ENCODE peak calls at places on chromosomes 13 and 19, in six cellular contexts. I is H1, J is progenitor cell of endocrine pancreas, P is lower lobe of right lung, Q is ascending aorta, K is gastrocnemius medialis. G is an unnamed sample.

GRCh38 chr13:113860051-113860471 is 3.8 kb downstream of the GAS6 start:
- DNase-seq in I (no peak), J (no peak), P (no peak), Q (no peak), K (no peak), G (no peak)

GRCh38 chr13:96539791-96540190 is 449.9 kb downstream of the HS6ST3 start:
- DNase-seq in I (no peak), J (no peak), P (no peak), Q (no peak), K (no peak), G (no peak)

GRCh38 chr19:639251-640155 is at the start of gene FGF22:
- DNase-seq in I (no peak), J (peak; percentile 89), P (peak; percentile 93), Q (peak; percentile 72), K (peak; percentile 89), G (peak; percentile 96)

GRCh38 chr19:17557461-17557860 is 2.0 kb downstream of the COLGALT1 start:
- DNase-seq in I (no peak), J (no peak), P (peak; percentile 74), Q (no peak), K (no peak), G (no peak)

GRCh38 chr13:50366488-50367174 is 351.4 kb downstream of the KCNRG start:
- DNase-seq in I (no peak), J (no peak), P (no peak), Q (no peak), K (no peak), G (no peak)

GRCh38 chr13:30928971-30929370 is 3.5 kb upstream of the TEX26 start:
- DNase-seq in I (no peak), J (no peak), P (no peak), Q (no peak), K (no peak), G (no peak)

GRCh38 chr13:23945612-23946011 is 48.3 kb upstream of the C1QTNF9B start:
- DNase-seq in I (no peak), J (no peak), P (no peak), Q (no peak), K (no peak), G (no peak)

GRCh38 chr19:45153339-45154063 is 7.3 kb downstream of the NKPD1 start:
- DNase-seq in I (no peak), J (peak; percentile 48), P (no peak), Q (no peak), K (no peak), G (no peak)

GRCh38 chr19:56595548-56595899 is 422 bp downstream of the ZNF71 start:
- DNase-seq in I (no peak), J (no peak), P (no peak), Q (no peak), K (no peak), G (no peak)

GRCh38 chr19:36266375-36266961 is 51.6 kb downstream of the ZNF146 start:
- DNase-seq in I (no peak), J (no peak), P (peak; percentile 41), Q (no peak), K (no peak), G (no peak)

GRCh38 chr19:31330761-31331160 is 18.5 kb downstream of the TSHZ3 start:
- DNase-seq in I (no peak), J (no peak), P (no peak), Q (no peak), K (no peak), G (no peak)

GRCh38 chr13:84607614-84608013 is 725.3 kb upstream of the SLITRK1 start:
- DNase-seq in I (no peak), J (no peak), P (no peak), Q (no peak), K (no peak), G (no peak)

GRCh38 chr13:83881917-83882625 is at the start of gene SLITRK1:
- DNase-seq in I (peak; percentile 53), J (peak; percentile 91), P (peak; percentile 47), Q (no peak), K (no peak), G (peak; percentile 92)

GRCh38 chr13:50188696-50189095 is 173.5 kb downstream of the KCNRG start:
- DNase-seq in I (no peak), J (no peak), P (no peak), Q (no peak), K (no peak), G (no peak)

GRCh38 chr19:33493401-33494275 is 28.0 kb downstream of the PEPD start:
- DNase-seq in I (no peak), J (no peak), P (peak; percentile 26), Q (no peak), K (no peak), G (no peak)

GRCh38 chr13:25468330-25469178 is 96.8 kb downstream of the ATP8A2 start:
- DNase-seq in I (no peak), J (peak; percentile 49), P (no peak), Q (no peak), K (no peak), G (no peak)

GRCh38 chr13:43669101-43669500 is 117.7 kb downstream of the ENOX1 start:
- DNase-seq in I (no peak), J (no peak), P (no peak), Q (no peak), K (no peak), G (no peak)

GRCh38 chr13:50744261-50744660 is 99.2 kb downstream of the DLEU7 start:
- DNase-seq in I (no peak), J (no peak), P (no peak), Q (no peak), K (no peak), G (no peak)

GRCh38 chr13:104641309-104641708 is 1575.1 kb upstream of the SLC10A2 start:
- DNase-seq in I (no peak), J (no peak), P (no peak), Q (no peak), K (no peak), G (no peak)

GRCh38 chr13:77136902-77137420 is 110.0 kb upstream of the FBXL3 start:
- DNase-seq in I (no peak), J (no peak), P (no peak), Q (no peak), K (no peak), G (no peak)

DNA sequence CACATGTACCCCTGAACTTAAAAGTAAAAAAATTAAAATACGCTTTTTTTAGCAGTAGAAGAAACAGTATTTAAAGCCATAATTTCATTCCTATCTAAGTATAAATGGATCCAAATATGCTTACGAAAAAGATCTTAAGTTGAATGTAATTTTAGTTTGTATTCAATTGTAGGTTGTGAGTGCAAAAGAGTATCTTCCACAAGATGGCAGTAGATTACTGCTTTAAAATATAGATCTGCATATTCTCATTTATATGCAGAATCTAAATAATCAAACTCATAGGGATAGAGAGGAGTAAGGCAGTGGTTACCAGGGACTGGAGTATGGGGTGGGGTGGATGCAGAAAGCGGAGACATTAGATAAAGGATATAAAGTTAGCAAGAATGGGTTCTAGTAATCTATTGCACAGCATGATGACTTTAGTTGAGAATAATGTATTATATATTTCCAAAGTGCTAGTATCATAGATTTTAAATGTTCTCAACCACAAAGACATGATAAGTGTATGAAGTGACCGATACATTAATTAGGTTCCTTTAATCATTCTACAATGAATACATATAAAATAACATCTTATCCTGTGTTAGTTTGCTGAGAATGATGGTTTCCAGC is 14.2 kb downstream of the OR7A17 start:
- DNase-seq in I (no peak), J (no peak), P (no peak), Q (no peak), K (no peak), G (no peak)
- TF ChIP-seq CTCF in I (peak; percentile 19), J (no peak), P (peak; percentile 39), Q (no peak), K (no peak), G (peak; percentile 44)

GRCh38 chr19:40552848-40553247 is 23.8 kb upstream of the SHKBP1 start:
- DNase-seq in I (no peak), J (no peak), P (no peak), Q (no peak), K (no peak), G (no peak)

GRCh38 chr19:40553885-40554857 is 22.5 kb upstream of the SHKBP1 start:
- DNase-seq in I (no peak), J (no peak), P (no peak), Q (no peak), K (no peak), G (no peak)

GRCh38 chr19:40550951-40551350 is 25.7 kb upstream of the SHKBP1 start:
- DNase-seq in I (no peak), J (no peak), P (no peak), Q (no peak), K (no peak), G (no peak)

DNA sequence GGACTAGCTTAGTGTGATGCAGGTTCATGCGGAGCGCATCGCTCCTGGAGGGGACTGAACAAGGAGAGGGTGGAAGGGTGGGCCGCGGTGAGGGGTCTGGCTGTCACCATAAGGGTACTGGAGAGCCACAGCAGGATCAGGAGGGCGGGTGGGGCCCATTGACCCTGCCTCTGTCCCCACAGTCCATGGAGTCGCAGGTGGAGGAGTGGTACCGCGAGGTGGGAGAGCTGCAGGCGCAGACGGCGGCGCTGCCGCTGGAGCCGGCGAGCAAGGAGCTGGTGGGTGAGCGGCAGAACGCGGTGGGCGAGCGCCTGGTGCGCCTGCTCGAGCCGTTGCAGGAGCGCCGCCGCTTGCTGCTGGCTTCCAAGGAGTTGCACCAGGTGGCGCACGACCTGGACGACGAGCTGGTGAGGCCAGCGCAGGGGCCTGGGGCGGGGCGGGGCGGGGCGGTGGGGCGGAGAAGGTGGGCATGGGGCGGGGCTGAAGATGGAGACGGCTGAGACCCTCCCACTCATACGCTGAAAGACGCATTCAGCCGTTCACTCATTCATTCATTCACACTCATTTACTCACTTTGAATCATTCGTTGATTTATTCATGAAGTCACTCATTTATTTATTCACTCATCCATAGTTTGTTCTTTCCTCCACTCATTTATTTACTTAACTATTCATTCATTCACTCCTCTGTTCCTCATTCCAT is 27.5 kb upstream of the SHKBP1 start:
- DNase-seq in I (peak; percentile 73), J (peak; percentile 82), P (peak; percentile 78), Q (no peak), K (no peak), G (no peak)
- TF ChIP-seq CTCF in I (peak; percentile 66), J (peak; percentile 62), P (peak; percentile 55), Q (peak; percentile 47), K (peak; percentile 60), G (peak; percentile 53)

DNA sequence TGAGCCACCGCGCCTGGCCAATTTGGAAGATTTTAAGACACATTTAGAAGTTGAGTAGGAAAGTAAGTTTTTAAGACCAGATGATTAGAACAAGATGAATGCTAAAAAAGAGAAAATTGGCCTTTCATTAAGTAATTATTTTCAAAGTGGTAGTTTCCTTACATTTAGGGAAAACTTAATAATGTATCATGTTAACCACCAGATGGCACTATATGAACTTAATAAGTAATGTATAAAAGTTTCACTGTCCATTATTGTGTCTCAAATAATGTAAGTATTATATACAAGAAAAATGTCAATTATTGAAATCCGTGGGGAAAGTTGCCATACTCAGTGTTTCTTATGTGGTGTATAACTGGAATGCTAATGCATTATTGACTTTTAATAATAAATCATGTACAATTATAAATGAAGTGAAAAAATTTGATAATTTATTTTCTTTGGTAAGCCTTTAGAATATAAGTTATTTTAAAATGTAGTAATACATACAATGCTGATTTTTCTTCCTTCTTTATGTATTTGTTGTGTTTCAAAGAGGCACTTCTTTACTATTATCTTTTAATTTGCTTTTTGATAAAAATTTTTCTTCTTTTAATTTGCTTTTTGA is 29.2 kb downstream of the COG6 start:
- DNase-seq in I (no peak), J (no peak), P (no peak), Q (no peak), K (no peak), G (no peak)
- TF ChIP-seq CTCF in I (peak; percentile 23), J (peak; percentile 55), P (peak; percentile 43), Q (peak; percentile 22), K (peak; percentile 50), G (peak; percentile 54)

DNA sequence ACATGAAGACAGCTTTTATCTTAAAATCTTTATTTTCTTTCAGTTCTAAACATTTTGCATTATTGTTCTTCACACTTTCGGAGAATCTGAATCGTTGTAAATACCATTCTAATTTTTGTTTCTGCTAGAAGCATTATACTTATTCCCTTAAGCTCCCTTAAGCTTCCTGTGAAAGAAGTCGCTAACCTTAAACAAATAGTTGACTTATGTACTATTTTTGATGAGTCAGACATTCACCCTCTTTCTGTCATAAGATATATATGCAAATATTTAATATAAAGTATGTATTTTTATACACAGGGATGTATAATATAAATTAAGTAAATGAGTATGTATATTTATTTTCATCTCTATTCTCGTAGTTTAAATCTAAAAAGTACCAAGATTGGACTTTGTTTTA is 816.1 kb downstream of the OLFM4 start:
- DNase-seq in I (no peak), J (no peak), P (no peak), Q (no peak), K (no peak), G (no peak)
- TF ChIP-seq CTCF in I (no peak), J (no peak), P (no peak), Q (no peak), K (no peak), G (no peak)

G was measured in osteocyte.